ENCODE peak calls at places on chromosomes 4 and X, in ten cellular contexts. A, W, K, G, J, T, Z, M, Q and N are unnamed samples.

GRCh38 chr4:88414755-88415154 is 36.1 kb downstream of the HERC6 start:
- DNase-seq in A (no peak), W (no peak), K (no peak), G (no peak), J (no peak), T (no peak), Z (no peak), M (no peak), Q (no peak), N (no peak)

GRCh38 chr4:118942465-118942864 is 53.8 kb downstream of the SYNPO2 start:
- DNase-seq in A (no peak), W (no peak), K (no peak), G (no peak), J (no peak), T (no peak), Z (peak; percentile 13), M (no peak), Q (peak; percentile 6), N (peak; percentile 84)

GRCh38 chrX:77493677-77494553 is 46.7 kb downstream of the FGF16 start:
- DNase-seq in A (peak; percentile 75), W (peak; percentile 28), K (peak; percentile 88), G (no peak), J (no peak), T (no peak), Z (peak; percentile 88), M (no peak), Q (peak; percentile 59), N (peak; percentile 87)

GRCh38 chr4:148444296-148445070 is 2.3 kb upstream of the NR3C2 start:
- DNase-seq in A (peak; percentile 48), W (no peak), K (peak; percentile 5), G (no peak), J (peak; percentile 49), T (peak; percentile 2), Z (no peak), M (peak; percentile 63), Q (no peak), N (peak; percentile 7)

GRCh38 chr4:16626945-16627344 is 271.5 kb downstream of the LDB2 start:
- DNase-seq in A (peak; percentile 22), W (peak; percentile 87), K (peak; percentile 96), G (no peak), J (no peak), T (no peak), Z (peak; percentile 98), M (no peak), Q (peak; percentile 78), N (peak; percentile 95)

GRCh38 chr4:125317526-125317880 is 2.7 kb downstream of the FAT4 start:
- DNase-seq in A (peak; percentile 71), W (no peak), K (peak; percentile 60), G (peak; percentile 18), J (no peak), T (no peak), Z (peak; percentile 54), M (no peak), Q (peak; percentile 41), N (peak; percentile 44)

GRCh38 chr4:139030614-139031235 is 15.1 kb downstream of the NOCT start:
- DNase-seq in A (peak; percentile 86), W (no peak), K (peak; percentile 78), G (peak; percentile 35), J (peak; percentile 67), T (peak; percentile 55), Z (peak; percentile 83), M (peak; percentile 66), Q (peak; percentile 26), N (peak; percentile 80)

GRCh38 chr4:52588771-52589591 is 70.1 kb downstream of the USP46 start:
- DNase-seq in A (no peak), W (peak; percentile 92), K (peak; percentile 96), G (no peak), J (no peak), T (no peak), Z (peak; percentile 97), M (no peak), Q (peak; percentile 46), N (peak; percentile 84)

GRCh38 chr4:52545099-52546069 is 113.7 kb downstream of the USP46 start:
- DNase-seq in A (peak; percentile 84), W (no peak), K (peak; percentile 58), G (peak; percentile 38), J (peak; percentile 35), T (peak; percentile 22), Z (peak; percentile 65), M (peak; percentile 24), Q (peak; percentile 77), N (peak; percentile 76)

GRCh38 chr4:8831221-8832129 is 40.2 kb downstream of the HMX1 start:
- DNase-seq in A (no peak), W (no peak), K (no peak), G (no peak), J (no peak), T (no peak), Z (no peak), M (no peak), Q (no peak), N (no peak)

GRCh38 chrX:133776072-133776471 is 209.3 kb downstream of the GPC3 start:
- DNase-seq in A (no peak), W (no peak), K (no peak), G (no peak), J (peak; percentile 15), T (no peak), Z (no peak), M (no peak), Q (no peak), N (peak; percentile 4)

GRCh38 chr4:75708218-75708691 is 16.1 kb upstream of the USO1 start:
- DNase-seq in A (peak; percentile 61), W (no peak), K (no peak), G (no peak), J (peak; percentile 12), T (peak; percentile 38), Z (no peak), M (peak; percentile 23), Q (no peak), N (no peak)

GRCh38 chr4:186717556-186717955 is 6.1 kb downstream of the FAT1 start:
- DNase-seq in A (no peak), W (no peak), K (no peak), G (no peak), J (no peak), T (no peak), Z (no peak), M (no peak), Q (no peak), N (no peak)

GRCh38 chrX:133953785-133954355 is 31.5 kb downstream of the GPC3 start:
- DNase-seq in A (no peak), W (no peak), K (no peak), G (no peak), J (no peak), T (no peak), Z (no peak), M (no peak), Q (no peak), N (no peak)

GRCh38 chr4:142128529-142128928 is 492.1 kb downstream of the IL15 start:
- DNase-seq in A (peak; percentile 35), W (peak; percentile 4), K (peak; percentile 5), G (no peak), J (no peak), T (no peak), Z (peak; percentile 39), M (no peak), Q (no peak), N (peak; percentile 66)

GRCh38 chrX:10579753-10580060 is 40.7 kb downstream of the MID1 start:
- DNase-seq in A (no peak), W (no peak), K (peak; percentile 50), G (no peak), J (no peak), T (no peak), Z (peak; percentile 37), M (no peak), Q (no peak), N (peak; percentile 54)

GRCh38 chrX:153381684-153382532 is 19.2 kb downstream of the PNMA6E start:
- DNase-seq in A (peak; percentile 75), W (peak; percentile 62), K (peak; percentile 94), G (peak; percentile 19), J (no peak), T (no peak), Z (peak; percentile 81), M (no peak), Q (peak; percentile 51), N (peak; percentile 75)

GRCh38 chr4:26075588-26075987 is 161.6 kb downstream of the SMIM20 start:
- DNase-seq in A (no peak), W (no peak), K (no peak), G (no peak), J (no peak), T (no peak), Z (no peak), M (no peak), Q (no peak), N (no peak)